ENCODE peak calls at places on chromosomes 4 and X, in four cellular contexts. S, G, J and O are unnamed samples.

GRCh38 chr4:112423591-112423990 is 92.4 kb downstream of the NEUROG2 start:
- DNase-seq in J (no peak), G (no peak), S (no peak), O (no peak)

GRCh38 chrX:129534816-129535578 is 5.1 kb upstream of the OCRL start:
- DNase-seq in J (peak; percentile 54), S (no peak), G (no peak), O (peak; percentile 30)

GRCh38 chr4:128424524-128425195 is 137.0 kb upstream of the PGRMC2 start:
- DNase-seq in S (no peak), J (peak; percentile 1), G (no peak), O (peak; percentile 31)

GRCh38 chrX:39307488-39307887 is 506.2 kb downstream of the MID1IP1 start:
- DNase-seq in G (no peak), S (no peak), J (no peak), O (no peak)

GRCh38 chr4:127203561-127204260 is 429.0 kb upstream of the INTU start:
- DNase-seq in S (no peak), G (no peak), J (peak; percentile 31), O (peak; percentile 29)

GRCh38 chr4:109952612-109953011 is 39.9 kb downstream of the EGF start:
- DNase-seq in J (no peak), S (no peak), G (no peak), O (no peak)

GRCh38 chr4:15653864-15654391 is 1.2 kb downstream of the FBXL5 start:
- DNase-seq in G (peak; percentile 42), J (peak; percentile 32), S (no peak), O (peak; percentile 68)

GRCh38 chrX:71532078-71532752 is 689 bp upstream of the OGT start:
- DNase-seq in J (peak; percentile 58), G (no peak), S (no peak), O (peak; percentile 39)

GRCh38 chr4:156832886-156833285 is 138.7 kb downstream of the PDGFC start:
- DNase-seq in J (no peak), S (no peak), G (no peak), O (no peak)

GRCh38 chr4:108149588-108150380 is 18.9 kb downstream of the LEF1 start:
- DNase-seq in J (no peak), S (no peak), G (no peak), O (no peak)

GRCh38 chr4:188147176-188147575 is 7.9 kb downstream of the TRIML1 start:
- DNase-seq in J (no peak), S (no peak), G (no peak), O (no peak)

GRCh38 chrX:144566592-144566991 is 680.7 kb upstream of the SPANXN1 start:
- DNase-seq in J (no peak), S (no peak), G (no peak), O (peak; percentile 38)

GRCh38 chr4:85210353-85210752 is 243.9 kb upstream of the WDFY3 start:
- DNase-seq in J (peak; percentile 86), S (no peak), G (no peak), O (peak; percentile 88)